ENCODE peak calls at places on chromosomes 4 and X, in ten cellular contexts. F is endothelial cell of umbilical vein, S is K562, Z is GM12891, E is HCT116, B is suprapubic skin, C is GM12892, P is transverse colon, Y is HepG2, O is stomach. J is an unnamed sample.
A peak's percentile ranks its signal among the peaks of the same experiment; 100 is the strongest.

GRCh38 chr4:124867551-124867950 is 155.0 kb upstream of the ANKRD50 start:
- DNase-seq in P (no peak), C (no peak), Z (no peak), B (no peak), F (no peak), O (no peak), S (no peak), Y (no peak), E (no peak), J (no peak)

GRCh38 chrX:149712831-149713230 is 971 bp downstream of the MAGEA11 start:
- DNase-seq in F (no peak), C (no peak), B (no peak), O (no peak), E (no peak), Y (no peak), S (no peak), P (no peak), Z (no peak), J (no peak)

GRCh38 chr4:173012608-173013007 is 156.0 kb upstream of the GALNT7 start:
- DNase-seq in Z (no peak), O (no peak), P (no peak), S (no peak), Y (no peak), F (no peak), C (no peak), B (no peak), E (no peak), J (no peak)

GRCh38 chr4:159227984-159228383 is 125.1 kb downstream of the RAPGEF2 start:
- DNase-seq in C (no peak), Y (peak; percentile 3), F (peak; percentile 91), O (peak; percentile 80), Z (no peak), S (no peak), B (peak; percentile 75), P (peak; percentile 63), E (peak; percentile 48), J (no peak)

GRCh38 chr4:4640692-4641091 is 98.8 kb upstream of the STX18 start:
- DNase-seq in S (no peak), Y (peak; percentile 86), E (no peak), O (no peak), F (no peak), C (no peak), B (no peak), P (no peak), Z (no peak), J (no peak)

GRCh38 chr4:8599657-8600056 is 7.1 kb downstream of the CPZ start:
- DNase-seq in P (no peak), C (no peak), Y (no peak), E (peak; percentile 77), F (no peak), B (no peak), S (peak; percentile 25), Z (no peak), O (no peak), J (no peak)

GRCh38 chr4:98394134-98394533 is 132.9 kb downstream of the RAP1GDS1 start:
- DNase-seq in B (no peak), P (no peak), C (no peak), Z (no peak), O (no peak), E (no peak), S (no peak), Y (no peak), F (no peak), J (no peak)

GRCh38 chr4:88115587-88115986 is 42.9 kb downstream of the ABCG2 start:
- DNase-seq in P (no peak), Y (no peak), Z (no peak), B (no peak), F (no peak), O (no peak), S (no peak), C (no peak), E (no peak), J (no peak)

GRCh38 chr4:53349201-53349600 is 16.7 kb downstream of the SCFD2 start:
- DNase-seq in F (no peak), O (no peak), Z (no peak), Y (no peak), E (no peak), C (no peak), P (no peak), S (no peak), B (no peak), J (no peak)

GRCh38 chr4:28014469-28014868 is 1153.8 kb downstream of the STIM2 start:
- DNase-seq in Z (no peak), O (no peak), E (no peak), B (no peak), P (no peak), S (no peak), F (no peak), C (no peak), Y (no peak), J (no peak)

GRCh38 chrX:124045109-124045508 is 83.6 kb downstream of the STAG2 start:
- DNase-seq in Z (no peak), B (no peak), P (no peak), O (no peak), C (no peak), S (no peak), F (no peak), E (no peak), Y (no peak), J (no peak)

GRCh38 chr4:78661923-78662521 is 110.5 kb downstream of the ANXA3 start:
- DNase-seq in B (no peak), E (no peak), O (no peak), Z (no peak), P (no peak), F (peak; percentile 81), S (no peak), Y (peak; percentile 88), C (no peak), J (no peak)

GRCh38 chr4:87476934-87477333 is 52.2 kb downstream of the SPARCL1 start:
- DNase-seq in S (no peak), Z (no peak), E (no peak), P (no peak), F (no peak), O (no peak), B (no peak), Y (no peak), C (no peak), J (no peak)

GRCh38 chr4:173202395-173202794 is 33.8 kb downstream of the GALNT7 start:
- DNase-seq in S (no peak), Z (no peak), Y (no peak), B (no peak), F (no peak), O (no peak), P (no peak), E (no peak), C (no peak), J (no peak)

DNA sequence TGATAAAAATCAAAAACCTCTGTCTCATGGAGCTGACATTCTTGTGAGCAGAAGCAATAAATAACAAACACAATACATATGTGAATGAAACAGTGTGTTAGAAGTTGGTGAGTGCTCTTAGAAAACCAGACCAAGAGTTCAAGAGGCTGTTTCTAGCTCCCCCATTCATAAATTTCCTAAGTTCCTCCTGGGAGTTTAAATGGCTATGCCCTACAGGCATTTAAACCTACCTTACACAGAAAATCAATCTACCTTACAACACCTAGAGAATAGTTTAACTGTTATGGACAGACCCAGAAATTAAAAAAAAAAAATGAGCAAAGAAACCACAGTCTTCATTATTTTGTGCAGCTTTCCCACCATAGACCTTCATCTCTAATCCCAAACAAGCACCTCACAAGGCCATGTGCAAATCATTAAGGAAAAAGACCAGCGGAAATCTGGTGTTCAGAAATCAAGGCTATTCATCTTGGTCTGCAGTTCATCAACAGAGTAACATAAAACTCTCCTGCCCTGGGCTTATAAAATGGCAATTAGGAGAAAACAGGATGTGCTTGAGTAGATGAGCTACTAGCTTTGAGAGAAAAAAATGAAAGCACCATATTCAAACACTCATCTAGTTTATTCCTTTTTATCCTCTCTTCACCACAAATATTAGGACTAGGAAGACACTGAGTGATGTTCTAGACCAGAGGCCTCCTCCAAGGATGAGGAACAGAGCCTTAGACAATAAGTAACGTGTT is 147.2 kb downstream of the SHROOM3 start:
- DNase-seq in P (no peak), C (no peak), F (no peak), O (no peak), E (no peak), Y (no peak), Z (no peak), B (no peak), S (no peak), J (no peak)
- TF ChIP-seq POLR2AphosphoS5 in P (no peak), C (no peak), F (no peak), O (no peak), E (no peak), Y (no peak), Z (no peak), B (no peak), S (no peak), J (no peak)

DNA sequence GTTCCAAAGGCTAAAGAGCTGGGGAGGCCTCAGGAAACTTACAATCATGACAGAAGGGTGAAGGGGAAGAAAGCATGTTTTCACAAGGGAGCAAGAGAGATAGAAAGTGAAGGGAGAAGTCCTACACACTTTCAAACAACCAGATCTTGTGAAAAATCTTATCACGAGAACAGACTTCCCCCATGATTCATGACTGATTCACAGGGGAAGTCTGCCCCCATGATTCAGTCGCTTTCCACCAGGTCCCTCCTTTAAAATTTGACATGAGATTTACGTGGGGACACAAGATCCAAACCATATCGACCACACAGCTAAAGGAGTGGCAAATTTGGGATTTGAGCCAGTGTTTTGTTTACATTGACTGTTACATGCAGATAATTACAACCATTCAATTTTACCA is 971.1 kb upstream of the HS3ST1 start:
- DNase-seq in O (no peak), B (no peak), C (no peak), P (no peak), F (peak; percentile 28), Y (no peak), Z (no peak), E (no peak), S (no peak), J (no peak)
- TF ChIP-seq POLR2AphosphoS5 in O (no peak), B (no peak), C (no peak), P (no peak), F (no peak), Y (no peak), Z (no peak), E (no peak), S (no peak), J (no peak)

GRCh38 chr4:83219344-83219990 is 65.1 kb downstream of the COQ2 start:
- DNase-seq in E (no peak), P (peak; percentile 56), C (no peak), B (no peak), O (peak; percentile 33), Y (no peak), S (no peak), F (peak; percentile 33), Z (no peak), J (peak; percentile 52)
- TF ChIP-seq POLR2AphosphoS5 in E (no peak), P (no peak), C (no peak), B (no peak), O (no peak), Y (no peak), S (no peak), F (no peak), Z (no peak), J (peak; percentile 44)

DNA sequence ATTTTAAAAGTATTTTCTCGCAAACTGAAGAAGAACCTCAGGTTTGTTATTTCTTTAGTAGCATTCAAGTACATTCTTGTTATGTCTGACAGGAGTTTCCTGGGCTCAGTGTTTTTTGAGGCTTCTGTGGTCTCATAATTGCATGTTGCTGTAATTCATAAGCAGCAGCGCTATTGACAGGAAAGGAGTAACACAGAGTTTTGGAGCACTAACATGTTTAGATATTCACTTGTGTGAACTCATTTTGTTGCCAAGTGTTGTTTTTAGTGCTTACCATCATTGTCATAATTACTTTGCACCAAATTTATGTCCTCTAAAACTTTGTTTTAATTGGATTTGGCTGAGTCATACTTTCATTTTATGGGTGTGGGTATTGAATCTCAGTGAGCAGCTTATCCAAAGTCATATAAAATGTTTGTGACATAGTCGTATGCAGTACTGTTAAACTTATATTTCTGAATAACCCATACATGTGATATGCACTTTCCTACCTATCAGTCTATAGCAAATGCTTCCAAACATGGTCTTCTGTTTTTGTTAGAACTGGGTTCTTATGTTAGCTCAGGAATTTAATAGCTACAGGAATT is 358.7 kb upstream of the CTSO start:
- DNase-seq in Z (no peak), C (no peak), S (no peak), F (no peak), B (no peak), E (no peak), Y (no peak), P (no peak), O (no peak), J (no peak)
- TF ChIP-seq POLR2AphosphoS5 in Z (no peak), C (no peak), S (no peak), F (no peak), B (no peak), E (no peak), Y (no peak), P (no peak), O (no peak), J (no peak)

J was measured in breast epithelium.